ENCODE peak calls at places on chromosomes 12 and 14, in four cellular contexts. C is astrocyte of the spinal cord, T is lower leg skin, O is HTR-8/SVneo. E is an unnamed sample.

GRCh38 chr12:110929818-110930217 is 9.4 kb upstream of the MYL2 start:
- DNase-seq in C (no peak), T (no peak), O (no peak), E (no peak)

GRCh38 chr14:58955294-58955821 is 233.1 kb upstream of the DAAM1 start:
- DNase-seq in C (peak; percentile 56), T (no peak), O (no peak), E (no peak)

GRCh38 chr12:54428050-54429013 is 9.3 kb upstream of the ITGA5 start:
- DNase-seq in C (peak; percentile 74), T (no peak), O (peak; percentile 45), E (no peak)

GRCh38 chr14:35818346-35819115 is 7.6 kb upstream of the BRMS1L start:
- DNase-seq in C (peak; percentile 55), T (no peak), O (peak; percentile 54), E (peak; percentile 36)

GRCh38 chr14:69845050-69845581 is 34.1 kb upstream of the SMOC1 start:
- DNase-seq in C (no peak), T (no peak), O (no peak), E (no peak)

GRCh38 chr14:73660511-73660910 is 15.7 kb downstream of the DNAL1 start:
- DNase-seq in C (no peak), T (no peak), O (no peak), E (no peak)

GRCh38 chr14:71141701-71142374 is 234.6 kb downstream of the PCNX1 start:
- DNase-seq in C (peak; percentile 51), T (no peak), O (no peak), E (peak; percentile 33)

GRCh38 chr14:104770851-104771272 is 17.9 kb downstream of the SIVA1 start:
- DNase-seq in C (no peak), T (no peak), O (no peak), E (no peak)

GRCh38 chr12:104055686-104056388 is 5.8 kb upstream of the GLT8D2 start:
- DNase-seq in C (peak; percentile 24), T (no peak), O (no peak), E (peak; percentile 75)

GRCh38 chr12:116718578-116719454 is 19.1 kb downstream of the SPRING1 start:
- DNase-seq in C (peak; percentile 67), T (no peak), O (no peak), E (no peak)

GRCh38 chr12:49296034-49296835 is 1.3 kb downstream of the PRPH start:
- DNase-seq in C (no peak), T (no peak), O (peak; percentile 54), E (no peak)

GRCh38 chr12:94732367-94732990 is 82.1 kb upstream of the TMCC3 start:
- DNase-seq in C (no peak), T (no peak), O (no peak), E (no peak)

GRCh38 chr12:13347241-13348043 is 150.9 kb downstream of the EMP1 start:
- DNase-seq in C (peak; percentile 71), T (peak; percentile 51), O (peak; percentile 1), E (peak; percentile 41)

GRCh38 chr12:5803532-5803931 is 141.5 kb downstream of the ANO2 start:
- DNase-seq in C (no peak), T (no peak), O (no peak), E (no peak)

E was measured in H4.